ENCODE peak calls at places on chromosome 22, in nine cellular contexts. V is cardiac fibroblast, D is endodermal cell, Z is neural progenitor cell, A is epithelial cell of esophagus, O is cardiac muscle cell, R is AG04450, Y is BJ, H is RWPE2. U is an unnamed sample.
A peak's percentile ranks its signal among the peaks of the same experiment; 100 is the strongest.

GRCh38 chr22:30178180-30179126 is 68.1 kb downstream of the LIF start:
- DNase-seq in V (no peak), D (no peak), Z (peak; percentile 19), A (no peak), O (no peak), R (no peak), Y (no peak), H (no peak), U (no peak)

GRCh38 chr22:36470162-36470993 is 11.1 kb downstream of the TXN2 start:
- DNase-seq in V (peak; percentile 92), D (peak; percentile 94), Z (peak; percentile 87), A (peak; percentile 92), O (peak; percentile 89), R (peak; percentile 83), Y (no peak), H (no peak), U (peak; percentile 95)

GRCh38 chr22:42229455-42230149 is 40.9 kb downstream of the TCF20 start:
- DNase-seq in V (peak; percentile 62), D (no peak), Z (no peak), A (peak; percentile 23), O (no peak), R (no peak), Y (no peak), H (no peak), U (peak; percentile 25)

GRCh38 chr22:24423519-24424000 is 3.8 kb upstream of the ADORA2A start:
- DNase-seq in V (peak; percentile 33), D (peak; percentile 88), Z (peak; percentile 81), A (no peak), O (peak; percentile 74), R (no peak), Y (no peak), H (no peak), U (peak; percentile 24)

GRCh38 chr22:21657361-21658118 is 8.3 kb upstream of the PPIL2 start:
- DNase-seq in V (peak; percentile 15), D (peak; percentile 91), Z (peak; percentile 93), A (peak; percentile 55), O (peak; percentile 88), R (no peak), Y (no peak), H (peak; percentile 80), U (no peak)

GRCh38 chr22:47060718-47061117 is 298.3 kb downstream of the TBC1D22A start:
- DNase-seq in V (no peak), D (no peak), Z (no peak), A (no peak), O (no peak), R (no peak), Y (no peak), H (peak; percentile 9), U (no peak)

GRCh38 chr22:32649515-32650200 is 151.8 kb upstream of the TIMP3 start:
- DNase-seq in V (no peak), D (no peak), Z (no peak), A (no peak), O (no peak), R (no peak), Y (peak; percentile 56), H (no peak), U (no peak)

GRCh38 chr22:43066844-43067385 is 22.3 kb downstream of the TTLL1 start:
- DNase-seq in V (no peak), D (no peak), Z (no peak), A (peak; percentile 73), O (no peak), R (no peak), Y (no peak), H (no peak), U (peak; percentile 71)

GRCh38 chr22:36465232-36466021 is 16.0 kb downstream of the TXN2 start:
- DNase-seq in V (peak; percentile 72), D (no peak), Z (no peak), A (peak; percentile 94), O (no peak), R (peak; percentile 83), Y (no peak), H (peak; percentile 97), U (peak; percentile 94)

GRCh38 chr22:19525116-19525660 is 978 bp upstream of the CLDN5 start:
- DNase-seq in V (no peak), D (no peak), Z (no peak), A (no peak), O (no peak), R (no peak), Y (no peak), H (no peak), U (no peak)
- H3K4me3 ChIP-seq in V (no peak overlapping the region), D (no peak overlapping the region), Z (peak overlapping the region; percentile 54), A (no peak overlapping the region), O (no peak overlapping the region), R (no peak overlapping the region), Y (no peak overlapping the region), H (no peak overlapping the region), U (no peak overlapping the region)

DNA sequence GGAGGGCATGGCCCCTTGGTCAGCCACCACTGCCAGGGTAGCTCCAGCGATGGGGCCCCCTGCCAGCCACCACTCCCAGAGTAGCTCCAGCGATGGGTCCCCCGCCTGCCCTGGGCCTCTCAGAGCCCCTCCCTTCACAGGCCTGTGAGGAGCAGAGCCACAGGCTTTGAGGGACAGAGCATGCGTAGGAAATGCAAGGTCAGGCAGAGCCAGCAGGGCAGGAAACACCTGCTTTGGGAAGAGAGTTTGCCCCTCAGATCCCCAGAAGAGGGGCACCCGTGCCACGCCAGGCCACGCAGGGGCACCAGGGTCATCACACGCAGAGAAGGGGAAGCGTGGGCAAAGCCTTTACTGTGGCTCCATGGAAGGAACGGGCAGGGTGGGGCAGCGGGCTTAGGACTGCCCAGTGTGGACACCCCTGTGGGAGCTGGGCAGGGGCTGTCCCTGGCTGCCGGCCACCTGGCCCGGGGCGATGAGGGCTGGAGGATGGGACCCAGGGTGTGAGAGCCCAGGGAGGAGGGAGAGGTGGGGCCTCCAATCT is 477.8 kb downstream of the BRD1 start:
- DNase-seq in V (no peak), D (peak; percentile 35), Z (no peak), A (no peak), O (no peak), R (no peak), Y (no peak), H (no peak), U (no peak)
- TF ChIP-seq CTCF in V (no peak), D (no peak), Z (no peak), A (no peak), O (no peak), R (no peak), Y (no peak), H (no peak), U (no peak)

GRCh38 chr22:45506961-45507360 is 4.3 kb downstream of the FBLN1 start:
- DNase-seq in V (no peak), D (peak; percentile 32), Z (no peak), A (no peak), O (no peak), R (no peak), Y (no peak), H (no peak), U (no peak)

GRCh38 chr22:45503071-45503815 is 560 bp downstream of the FBLN1 start:
- DNase-seq in V (no peak), D (peak; percentile 81), Z (peak; percentile 76), A (no peak), O (no peak), R (no peak), Y (no peak), H (no peak), U (no peak)

GRCh38 chr22:45505991-45506743 is 3.5 kb downstream of the FBLN1 start:
- DNase-seq in V (no peak), D (peak; percentile 49), Z (no peak), A (no peak), O (no peak), R (no peak), Y (no peak), H (no peak), U (no peak)

GRCh38 chr22:45503816-45504702 is 1.4 kb downstream of the FBLN1 start:
- DNase-seq in V (peak; percentile 54), D (peak; percentile 87), Z (peak; percentile 97), A (no peak), O (no peak), R (no peak), Y (no peak), H (no peak), U (peak; percentile 80)

DNA sequence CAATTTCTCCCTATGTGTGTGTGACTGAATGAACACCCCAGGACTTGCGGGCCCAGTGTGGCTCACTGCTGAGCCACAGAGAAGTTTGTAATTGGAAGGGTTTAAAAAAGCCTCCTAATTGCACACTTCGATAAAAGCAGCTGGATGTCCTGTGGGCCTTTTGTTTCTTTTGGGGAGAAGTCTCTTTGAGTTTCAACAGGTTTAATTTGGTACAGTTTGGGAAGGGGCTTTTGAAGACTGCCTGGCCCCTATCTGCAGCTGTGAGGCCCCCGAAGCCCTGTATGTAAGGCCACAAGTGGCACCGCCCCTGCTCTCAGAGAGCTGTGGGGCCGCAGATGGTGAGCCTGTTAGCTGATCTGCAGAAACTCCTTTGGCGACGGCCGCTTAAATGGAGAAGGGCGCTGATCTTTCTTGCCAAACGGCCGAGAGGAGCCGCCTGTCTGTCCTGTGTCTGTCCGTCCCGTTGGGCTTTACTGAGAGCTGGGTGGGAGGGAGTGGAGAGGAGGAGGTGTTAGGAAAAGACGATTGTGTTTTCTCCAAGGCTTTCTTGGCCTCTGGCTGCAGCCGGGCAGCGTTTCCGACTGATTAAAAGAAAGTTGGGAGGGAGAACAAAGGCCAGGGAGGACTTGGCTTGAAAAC is 2.1 kb downstream of the FBLN1 start:
- DNase-seq in V (peak; percentile 80), D (peak; percentile 77), Z (peak; percentile 95), A (peak; percentile 48), O (peak; percentile 70), R (no peak), Y (no peak), H (no peak), U (peak; percentile 55)
- H3K4me3 ChIP-seq in V (peak overlapping the region; percentile 72), D (peak overlapping the region; percentile 96), Z (peak overlapping the region; percentile 58), A (peak overlapping the region; percentile 64), O (peak overlapping the region; percentile 1), R (peak overlapping the region; percentile 95), Y (peak overlapping the region; percentile 99), H (peak overlapping the region; percentile 86), U (peak overlapping the region; percentile 67)

GRCh38 chr22:19574247-19574646 is 50.0 kb upstream of the CLDN5 start:
- DNase-seq in V (no peak), D (no peak), Z (no peak), A (no peak), O (no peak), R (no peak), Y (no peak), H (no peak), U (no peak)

GRCh38 chr22:19579113-19579811 is 55.1 kb upstream of the CLDN5 start:
- DNase-seq in V (no peak), D (no peak), Z (no peak), A (no peak), O (no peak), R (no peak), Y (no peak), H (no peak), U (no peak)

GRCh38 chr22:19577422-19577966 is 53.3 kb upstream of the CLDN5 start:
- DNase-seq in V (no peak), D (no peak), Z (no peak), A (no peak), O (peak; percentile 11), R (no peak), Y (no peak), H (no peak), U (no peak)

GRCh38 chr22:19578180-19579004 is 54.2 kb upstream of the CLDN5 start:
- DNase-seq in V (no peak), D (no peak), Z (no peak), A (no peak), O (no peak), R (no peak), Y (no peak), H (no peak), U (no peak)

GRCh38 chr22:19576460-19577421 is 52.5 kb upstream of the CLDN5 start:
- DNase-seq in V (peak; percentile 66), D (peak; percentile 75), Z (peak; percentile 27), A (peak; percentile 84), O (no peak), R (no peak), Y (no peak), H (no peak), U (peak; percentile 70)
- TF ChIP-seq CTCF in V (no peak), D (no peak), Z (no peak), A (no peak), O (no peak), R (no peak), Y (no peak), H (no peak), U (no peak)

GRCh38 chr22:38699143-38699542 is 1.6 kb downstream of the JOSD1 start:
- DNase-seq in V (no peak), D (no peak), Z (no peak), A (no peak), O (no peak), R (no peak), Y (no peak), H (no peak), U (peak; percentile 16)
- H3K4me3 ChIP-seq in V (peak overlapping the region; percentile 65), D (peak overlapping the region; percentile 86), Z (peak overlapping the region; percentile 98), A (peak overlapping the region; percentile 69), O (peak overlapping the region; percentile 75), R (peak overlapping the region; percentile 85), Y (peak overlapping the region; percentile 51), H (peak overlapping the region; percentile 79), U (peak overlapping the region; percentile 82)

U was measured in choroid plexus epithelial cell.